ENCODE peak calls at places on chromosome 16, in ten cellular contexts. A, L, B, F, X, K, M, U, G and J are unnamed samples.

GRCh38 chr16:21236831-21237230 is 3.3 kb downstream of the ANKS4B start:
- DNase-seq in M (no peak), U (no peak), X (no peak), L (no peak), G (no peak), A (no peak), K (no peak), F (no peak), B (no peak), J (no peak)

GRCh38 chr16:11359370-11359769 is 14.1 kb downstream of the RMI2 start:
- DNase-seq in G (no peak), F (no peak), L (peak; percentile 89), M (peak; percentile 77), U (peak; percentile 71), A (peak; percentile 90), K (no peak), X (peak; percentile 12), B (peak; percentile 100), J (peak; percentile 92)

GRCh38 chr16:10579965-10580918 is at the start of gene EMP2:
- DNase-seq in K (peak; percentile 31), F (peak; percentile 75), B (peak; percentile 51), M (peak; percentile 80), X (peak; percentile 36), U (peak; percentile 61), A (peak; percentile 65), L (peak; percentile 92), G (peak; percentile 95), J (peak; percentile 76)

GRCh38 chr16:72847187-72848044 is 200.5 kb downstream of the ZFHX3 start:
- DNase-seq in U (peak; percentile 42), M (no peak), B (peak; percentile 25), F (no peak), G (peak; percentile 70), L (peak; percentile 47), X (no peak), A (peak; percentile 36), K (no peak), J (peak; percentile 19)

GRCh38 chr16:29023279-29024278 is 38.7 kb downstream of the LAT start:
- DNase-seq in B (peak; percentile 6), A (peak; percentile 31), U (no peak), K (no peak), L (peak; percentile 56), F (no peak), X (no peak), G (no peak), M (peak; percentile 38), J (peak; percentile 51)

GRCh38 chr16:16797239-16797638 is 418.3 kb downstream of the NPIPA7 start:
- DNase-seq in X (no peak), U (no peak), G (no peak), K (no peak), A (no peak), B (peak; percentile 29), F (peak; percentile 32), L (no peak), M (no peak), J (no peak)

GRCh38 chr16:25097304-25097988 is 14.1 kb upstream of the LCMT1 start:
- DNase-seq in B (peak; percentile 47), F (no peak), M (no peak), X (no peak), A (peak; percentile 76), U (peak; percentile 7), K (no peak), G (no peak), L (peak; percentile 43), J (no peak)

GRCh38 chr16:84603115-84603816 is 14.6 kb downstream of the COTL1 start:
- DNase-seq in M (peak; percentile 89), K (no peak), A (peak; percentile 99), G (no peak), X (peak; percentile 55), F (no peak), L (peak; percentile 99), U (peak; percentile 98), B (peak; percentile 71), J (peak; percentile 92)

GRCh38 chr16:86171329-86171728 is 272.4 kb downstream of the IRF8 start:
- DNase-seq in L (peak; percentile 38), G (no peak), F (no peak), K (no peak), B (no peak), M (no peak), A (peak; percentile 99), U (peak; percentile 82), X (no peak), J (no peak)

GRCh38 chr16:31428277-31428597 is at the start of gene COX6A2:
- DNase-seq in X (no peak), M (no peak), L (no peak), U (no peak), K (no peak), A (no peak), F (no peak), B (no peak), G (no peak), J (no peak)
- H2AFZ ChIP-seq in X (no peak within 1 kb of the TSS), M (no peak within 1 kb of the TSS), L (peak within 1 kb of the TSS; percentile 83), U (no peak within 1 kb of the TSS), K (peak within 1 kb of the TSS; percentile 7), A (peak within 1 kb of the TSS; percentile 61), F (peak within 1 kb of the TSS; percentile 75), B (no peak within 1 kb of the TSS), G (peak within 1 kb of the TSS; percentile 59), J (no peak within 1 kb of the TSS)

GRCh38 chr16:1385232-1385631 is 29.3 kb downstream of the UNKL start:
- DNase-seq in M (no peak), A (no peak), L (no peak), X (no peak), G (no peak), F (no peak), U (no peak), K (no peak), B (no peak), J (no peak)

GRCh38 chr16:1380195-1380594 is 28.5 kb downstream of the GNPTG start:
- DNase-seq in F (no peak), M (no peak), K (no peak), X (no peak), L (no peak), A (no peak), U (no peak), B (no peak), G (no peak), J (no peak)

GRCh38 chr16:1381655-1382406 is 30.1 kb downstream of the GNPTG start:
- DNase-seq in B (no peak), X (no peak), U (no peak), K (no peak), F (no peak), G (no peak), A (no peak), M (no peak), L (no peak), J (no peak)

GRCh38 chr16:1379863-1380174 is 28.1 kb downstream of the GNPTG start:
- DNase-seq in L (no peak), X (no peak), K (no peak), F (no peak), M (no peak), B (peak; percentile 35), G (no peak), A (no peak), U (no peak), J (no peak)

DNA sequence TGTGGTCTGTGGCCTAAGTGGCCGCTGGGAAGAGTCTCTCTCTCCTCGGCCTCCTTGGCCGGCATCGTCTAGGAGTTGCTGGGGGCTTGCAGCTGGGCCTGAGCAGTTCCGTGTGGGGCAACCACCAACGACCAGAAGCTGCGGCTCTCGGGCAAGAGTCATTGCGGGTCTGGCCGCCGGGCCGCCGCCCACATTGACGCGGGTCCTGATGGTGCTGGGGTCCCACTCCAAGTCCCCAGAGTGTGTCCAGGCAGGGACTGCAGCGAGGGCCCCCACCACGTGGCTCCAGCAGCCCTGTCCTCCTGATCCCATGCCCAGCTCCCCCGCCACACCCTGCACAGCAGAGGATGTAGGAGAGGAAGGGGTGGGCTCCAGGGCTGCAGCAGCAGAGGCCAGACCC is 30.9 kb downstream of the UNKL start:
- DNase-seq in G (no peak), K (no peak), X (no peak), L (no peak), U (no peak), M (no peak), B (no peak), A (no peak), F (no peak), J (no peak)
- H3K36me3 ChIP-seq in G (peaks cover 3% of the 10 kb centered on the region), K (no peaks in the 10 kb centered on the region), X (no peaks in the 10 kb centered on the region), L (no peaks in the 10 kb centered on the region), U (peaks cover 1% of the 10 kb centered on the region), M (no peaks in the 10 kb centered on the region), B (peaks cover 19% of the 10 kb centered on the region), A (peaks cover 23% of the 10 kb centered on the region), F (no peaks in the 10 kb centered on the region), J (no peaks in the 10 kb centered on the region)

GRCh38 chr16:71383054-71383773 is 24.7 kb downstream of the CALB2 start:
- DNase-seq in B (peak; percentile 83), L (peak; percentile 50), U (no peak), A (peak; percentile 5), G (no peak), M (peak; percentile 76), X (no peak), F (peak; percentile 21), K (no peak), J (peak; percentile 7)
- H3K4me1 ChIP-seq in B (peaks cover 10% of the 10 kb centered on the region), L (no peaks in the 10 kb centered on the region), U (no peaks in the 10 kb centered on the region), A (no peaks in the 10 kb centered on the region), G (no peaks in the 10 kb centered on the region), M (no peaks in the 10 kb centered on the region), X (no peaks in the 10 kb centered on the region), F (peaks cover 7% of the 10 kb centered on the region), K (peaks cover 14% of the 10 kb centered on the region), J (no peaks in the 10 kb centered on the region)

GRCh38 chr16:64276646-64277045 is 845.2 kb downstream of the CDH11 start:
- DNase-seq in B (no peak), A (no peak), G (no peak), X (no peak), U (no peak), K (no peak), L (no peak), F (no peak), M (no peak), J (no peak)
- H2AFZ ChIP-seq in B (no peak overlapping the region), A (no peak overlapping the region), G (no peak overlapping the region), X (no peak overlapping the region), U (no peak overlapping the region), K (no peak overlapping the region), L (no peak overlapping the region), F (no peak overlapping the region), M (no peak overlapping the region), J (no peak overlapping the region)

DNA sequence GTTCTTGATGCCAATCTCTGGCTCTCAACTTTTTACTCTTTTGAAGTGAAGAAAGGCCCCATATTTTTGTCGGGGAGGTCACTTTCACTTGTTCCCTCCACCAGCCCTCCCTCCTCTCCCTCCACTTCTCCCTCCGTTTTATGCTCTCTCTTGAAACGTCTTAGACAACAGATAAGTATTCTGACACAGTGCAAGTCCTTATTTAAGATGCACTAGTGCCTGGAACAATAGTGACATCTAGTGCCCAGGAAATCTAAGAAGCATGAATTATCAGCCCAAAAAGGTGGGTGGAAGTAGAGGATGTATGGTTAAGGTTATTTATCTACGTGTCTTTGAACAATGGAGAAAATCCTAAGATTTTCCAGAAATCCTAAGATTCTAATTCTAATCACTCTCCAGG is 17.9 kb downstream of the PSME3IP1 start:
- DNase-seq in K (no peak), A (peak; percentile 83), L (peak; percentile 72), M (peak; percentile 34), B (peak; percentile 69), X (peak; percentile 36), U (peak; percentile 87), F (peak; percentile 44), G (peak; percentile 46), J (peak; percentile 57)
- H3K36me3 ChIP-seq in K (peaks cover 60% of the 10 kb centered on the region), A (peaks cover 44% of the 10 kb centered on the region), L (peaks cover 27% of the 10 kb centered on the region), M (peaks cover 28% of the 10 kb centered on the region), B (peaks cover 18% of the 10 kb centered on the region), X (peaks cover 60% of the 10 kb centered on the region), U (peaks cover 10% of the 10 kb centered on the region), F (peaks cover 88% of the 10 kb centered on the region), G (peaks cover 71% of the 10 kb centered on the region), J (peaks cover 19% of the 10 kb centered on the region)

GRCh38 chr16:70735141-70735979 is 49.5 kb upstream of the MTSS2 start:
- DNase-seq in M (no peak), F (no peak), X (no peak), A (peak; percentile 90), B (no peak), U (peak; percentile 67), K (no peak), G (no peak), L (peak; percentile 94), J (no peak)
- H3K4me1 ChIP-seq in M (peaks cover 36% of the 10 kb centered on the region), F (peaks cover 17% of the 10 kb centered on the region), X (no peaks in the 10 kb centered on the region), A (peaks cover 45% of the 10 kb centered on the region), B (peaks cover 7% of the 10 kb centered on the region), U (peaks cover 37% of the 10 kb centered on the region), K (no peaks in the 10 kb centered on the region), G (peaks cover 22% of the 10 kb centered on the region), L (peaks cover 38% of the 10 kb centered on the region), J (no peaks in the 10 kb centered on the region)